ENCODE peak calls at places on chromosome 6, in four cellular contexts. C is GF-D8, P is non-pigmented ciliary epithelial cell, K is GM04504. V is an unnamed sample.

GRCh38 chr6:148760568-148761531 is 14.0 kb downstream of the UST start:
- DNase-seq in C (no peak), P (peak), K (peak), V (no peak)

GRCh38 chr6:19895866-19896579 is 58.9 kb downstream of the ID4 start:
- DNase-seq in C (no peak), P (no peak), K (no peak), V (no peak)

GRCh38 chr6:170087946-170088348 is 202.9 kb downstream of the DLL1 start:
- DNase-seq in C (peak), P (no peak), K (no peak), V (no peak)

GRCh38 chr6:53691252-53691651 is 25.7 kb upstream of the KLHL31 start:
- DNase-seq in C (no peak), P (no peak), K (no peak), V (no peak)

GRCh38 chr6:168326294-168327261 is 7.0 kb upstream of the DACT2 start:
- DNase-seq in C (no peak), P (peak), K (no peak), V (no peak)

GRCh38 chr6:24859132-24859531 is 60.4 kb upstream of the ARMH2 start:
- DNase-seq in C (no peak), P (no peak), K (no peak), V (no peak)

GRCh38 chr6:153927867-153928266 is 111.2 kb upstream of the OPRM1 start:
- DNase-seq in C (no peak), P (no peak), K (no peak), V (no peak)

GRCh38 chr6:129647044-129647443 is 62.9 kb downstream of the ARHGAP18 start:
- DNase-seq in C (no peak), P (no peak), K (no peak), V (no peak)